ENCODE peak calls at places on chromosome 7, in seven cellular contexts. Z is stimulated activated CD4-positive, alpha-beta T cell treated with anti-CD3 and anti-CD28 coated beads, Interleukin-2, amount 100 ng/mL, for 48 hours; J is AG09309; B is tibial artery; V is occipital lobe; R is NCI-H1417; L is stimulated activated CD8-positive, alpha-beta memory T cell treated with anti-CD3 and anti-CD28 coated beads, Interleukin-15, amount 100 ng/mL, for 24 hours. T is an unnamed sample.

GRCh38 chr7:151408839-151409554 is 841 bp downstream of the WDR86 start:
- DNase-seq in V (no peak), Z (no peak), R (no peak), B (no peak), L (no peak), J (no peak), T (no peak)

GRCh38 chr7:45652630-45653029 is 78.5 kb downstream of the ADCY1 start:
- DNase-seq in Z (no peak), V (no peak), L (no peak), J (no peak), R (no peak), B (no peak), T (no peak)

GRCh38 chr7:131959106-131959812 is 402.8 kb upstream of the PODXL start:
- DNase-seq in V (no peak), L (no peak), B (no peak), Z (no peak), J (no peak), R (no peak), T (no peak)

GRCh38 chr7:114944742-114945625 is 23.1 kb downstream of the MDFIC start:
- DNase-seq in J (peak; percentile 85), R (no peak), L (no peak), V (peak; percentile 5), Z (no peak), B (peak; percentile 81), T (peak; percentile 47)

GRCh38 chr7:116377721-116378120 is 121.8 kb upstream of the CAV2 start:
- DNase-seq in L (no peak), B (no peak), V (no peak), Z (no peak), R (no peak), J (no peak), T (no peak)

GRCh38 chr7:107165341-107165740 is 3.5 kb upstream of the HBP1 start:
- DNase-seq in J (no peak), Z (no peak), R (no peak), L (no peak), B (no peak), V (no peak), T (no peak)

GRCh38 chr7:36137754-36138153 is 15.3 kb upstream of the EEPD1 start:
- DNase-seq in Z (no peak), R (no peak), V (no peak), B (no peak), J (no peak), L (no peak), T (no peak)

GRCh38 chr7:45347804-45348203 is 190.2 kb downstream of the RAMP3 start:
- DNase-seq in L (no peak), B (no peak), V (no peak), J (peak; percentile 37), R (no peak), Z (no peak), T (no peak)

GRCh38 chr7:155787171-155787851 is 25.0 kb downstream of the SHH start:
- DNase-seq in R (no peak), V (no peak), J (no peak), L (no peak), B (no peak), Z (no peak), T (no peak)

GRCh38 chr7:139897422-139898085 is 68.5 kb downstream of the TBXAS1 start:
- DNase-seq in Z (no peak), L (no peak), V (no peak), B (no peak), J (no peak), R (no peak), T (no peak)

GRCh38 chr7:604884-605531 is 85.4 kb upstream of the PDGFA start:
- DNase-seq in J (no peak), L (no peak), B (peak; percentile 82), R (no peak), Z (no peak), V (no peak), T (no peak)

GRCh38 chr7:8442814-8443304 is 9.4 kb downstream of the NXPH1 start:
- DNase-seq in B (no peak), Z (peak; percentile 56), J (no peak), V (no peak), R (peak; percentile 30), L (peak; percentile 28), T (no peak)

GRCh38 chr7:50185188-50185587 is 92.1 kb upstream of the ZPBP start:
- DNase-seq in V (no peak), L (no peak), Z (no peak), R (no peak), J (no peak), B (no peak), T (no peak)

GRCh38 chr7:134891262-134892001 is 94.9 kb upstream of the AGBL3 start:
- DNase-seq in Z (no peak), J (no peak), V (peak; percentile 73), R (no peak), L (no peak), B (peak; percentile 88), T (no peak)

GRCh38 chr7:29588900-29589696 is 25.5 kb downstream of the PRR15 start:
- DNase-seq in Z (no peak), B (no peak), J (no peak), V (no peak), R (peak; percentile 23), L (no peak), T (no peak)

GRCh38 chr7:131653418-131654248 is 97.2 kb upstream of the PODXL start:
- DNase-seq in V (no peak), R (no peak), B (no peak), L (no peak), J (no peak), Z (no peak), T (no peak)

GRCh38 chr7:105796365-105796764 is 80.0 kb downstream of the ATXN7L1 start:
- DNase-seq in R (no peak), J (no peak), L (no peak), Z (no peak), V (no peak), B (no peak), T (no peak)

GRCh38 chr7:108007280-108007679 is 4.3 kb upstream of the LAMB1 start:
- DNase-seq in V (no peak), Z (no peak), J (no peak), B (no peak), L (no peak), R (no peak), T (no peak)

GRCh38 chr7:4631664-4632171 is 50.4 kb upstream of the FOXK1 start:
- DNase-seq in J (peak; percentile 77), Z (no peak), B (peak; percentile 95), R (peak; percentile 32), V (peak; percentile 70), L (no peak), T (peak; percentile 85)

GRCh38 chr7:146375155-146375554 is 258.6 kb downstream of the CNTNAP2 start:
- DNase-seq in V (no peak), Z (no peak), B (no peak), J (no peak), R (no peak), L (no peak), T (peak; percentile 86)

GRCh38 chr7:96973986-96974385 is 31.4 kb upstream of the DLX6 start:
- DNase-seq in V (no peak), R (no peak), J (no peak), Z (no peak), B (no peak), L (no peak), T (no peak)

GRCh38 chr7:44196450-44196872 is 4.3 kb upstream of the YKT6 start:
- DNase-seq in J (peak; percentile 16), B (no peak), Z (peak; percentile 18), L (no peak), R (peak; percentile 63), V (no peak), T (peak; percentile 81)

GRCh38 chr7:30206466-30206865 is 71.7 kb downstream of the MTURN start:
- DNase-seq in L (no peak), J (no peak), B (no peak), V (peak; percentile 13), R (no peak), Z (no peak), T (no peak)

GRCh38 chr7:128880791-128881457 is 18.3 kb downstream of the ATP6V1F start:
- DNase-seq in Z (no peak), J (no peak), V (no peak), R (no peak), B (no peak), L (no peak), T (no peak)

GRCh38 chr7:98618786-98619185 is 1.7 kb downstream of the NPTX2 start:
- DNase-seq in L (no peak), R (no peak), J (no peak), V (no peak), B (no peak), Z (no peak), T (no peak)

T was measured in NCI-H1694.